ENCODE peak calls at places on chromosomes 5 and 9, in eight cellular contexts. S is fibroblast of villous mesenchyme, H is H54, G is GM13976, W is ELR, I is OCI-M1, U is transverse colon, M is AML-193. A is an unnamed sample.

GRCh38 chr5:108753877-108754276 is 6.2 kb downstream of the FER start:
- DNase-seq in M (no peak), S (no peak), I (no peak), U (no peak), W (peak; percentile 90), G (no peak), H (no peak), A (peak; percentile 90)

GRCh38 chr5:93431255-93431654 is 149.8 kb downstream of the NR2F1-AS1 start:
- DNase-seq in I (no peak), S (no peak), U (no peak), H (no peak), M (no peak), G (no peak), W (no peak), A (no peak)

GRCh38 chr9:121510766-121511555 is 11.3 kb upstream of the GGTA1 start:
- DNase-seq in I (no peak), U (no peak), S (no peak), W (no peak), M (no peak), G (no peak), H (no peak), A (no peak)

GRCh38 chr5:113520429-113520828 is 6.9 kb downstream of the YTHDC2 start:
- DNase-seq in G (peak; percentile 19), W (peak; percentile 80), U (no peak), M (no peak), H (peak; percentile 6), S (no peak), I (no peak), A (no peak)

GRCh38 chr5:53031695-53032096 is 42.5 kb downstream of the ITGA2 start:
- DNase-seq in U (no peak), M (peak; percentile 9), G (no peak), W (peak; percentile 96), S (peak; percentile 96), I (no peak), H (peak; percentile 15), A (peak; percentile 55)

GRCh38 chr5:171525086-171525485 is 105.6 kb downstream of the FGF18 start:
- DNase-seq in H (no peak), I (no peak), W (no peak), G (no peak), S (no peak), U (no peak), M (no peak), A (no peak)

GRCh38 chr5:93585054-93585751 is 2.2 kb downstream of the NR2F1 start:
- DNase-seq in W (peak; percentile 61), U (no peak), M (no peak), S (no peak), G (no peak), I (peak; percentile 42), H (no peak), A (peak; percentile 49)

GRCh38 chr9:125932012-125932411 is 184.8 kb downstream of the PBX3 start:
- DNase-seq in G (no peak), S (peak; percentile 96), U (peak; percentile 18), I (no peak), M (no peak), W (peak; percentile 99), H (peak; percentile 69), A (peak; percentile 96)

GRCh38 chr5:115841382-115842088 is at the start of the genes AP3S1 and ATG12:
- DNase-seq in W (peak; percentile 96), S (peak; percentile 93), H (peak; percentile 65), I (peak; percentile 82), M (peak; percentile 84), G (peak; percentile 90), U (peak; percentile 93), A (peak; percentile 87)

GRCh38 chr5:107869459-107870115 is 198.8 kb upstream of the EFNA5 start:
- DNase-seq in H (peak; percentile 30), S (peak; percentile 42), G (no peak), U (no peak), I (no peak), M (no peak), W (peak; percentile 88), A (peak; percentile 96)

GRCh38 chr5:73796164-73797141 is 170.5 kb downstream of the ARHGEF28 start:
- DNase-seq in W (peak; percentile 96), H (peak; percentile 33), M (peak; percentile 40), S (peak; percentile 94), I (peak; percentile 32), G (peak; percentile 18), U (no peak), A (peak; percentile 87)

GRCh38 chr5:73963021-73963420 is 337.0 kb downstream of the ARHGEF28 start:
- DNase-seq in S (peak; percentile 50), U (no peak), M (no peak), G (no peak), I (no peak), W (no peak), H (no peak), A (peak; percentile 6)

GRCh38 chr5:33684760-33685159 is 207.0 kb downstream of the ADAMTS12 start:
- DNase-seq in M (no peak), S (no peak), I (no peak), W (no peak), U (no peak), H (no peak), G (no peak), A (no peak)

GRCh38 chr5:178483620-178484019 is 106.6 kb downstream of the COL23A1 start:
- DNase-seq in W (no peak), S (no peak), U (peak; percentile 30), H (peak; percentile 12), I (no peak), G (no peak), M (peak; percentile 90), A (no peak)

GRCh38 chr9:93659837-93660177 is 83.4 kb downstream of the PHF2 start:
- DNase-seq in G (no peak), U (no peak), W (no peak), H (no peak), M (no peak), S (no peak), I (no peak), A (no peak)

GRCh38 chr5:142296914-142297417 is 27.9 kb downstream of the SPRY4 start:
- DNase-seq in S (peak; percentile 58), W (peak; percentile 53), H (no peak), U (no peak), M (no peak), I (no peak), G (no peak), A (peak; percentile 3)

GRCh38 chr9:134940236-134941208 is 22.8 kb upstream of the FCN1 start:
- DNase-seq in H (no peak), W (no peak), U (no peak), S (no peak), G (no peak), M (no peak), I (no peak), A (no peak)

GRCh38 chr5:119385136-119386128 is 29.6 kb downstream of the TNFAIP8 start:
- DNase-seq in W (no peak), G (no peak), U (no peak), I (peak; percentile 1), H (no peak), M (no peak), S (no peak), A (no peak)

A was measured in PC-3.